ENCODE peak calls at places on chromosomes 4 and X, in eight cellular contexts. O is SHP77, W is T-cell, J is amniotic stem cell, M is right cardiac atrium, A is hippocampal formation, G is astrocyte of the spinal cord, Y is suprapubic skin. B is an unnamed sample.

GRCh38 chr4:182653596-182653995 is 263.6 kb downstream of the DCTD start:
- DNase-seq in O (no peak), W (no peak), J (no peak), M (no peak), A (no peak), G (peak; percentile 81), Y (no peak), B (no peak)

GRCh38 chrX:136767104-136767941 is 13.4 kb downstream of the ARHGEF6 start:
- DNase-seq in O (no peak), W (peak; percentile 41), J (no peak), M (peak; percentile 87), A (peak; percentile 21), G (peak; percentile 54), Y (peak; percentile 76), B (peak; percentile 55)

GRCh38 chr4:7111441-7111840 is 43.6 kb upstream of the GRPEL1 start:
- DNase-seq in O (no peak), W (no peak), J (no peak), M (no peak), A (no peak), G (no peak), Y (no peak), B (no peak)

GRCh38 chrX:72366746-72367145 is 61.0 kb upstream of the CITED1 start:
- DNase-seq in O (no peak), W (no peak), J (no peak), M (no peak), A (peak; percentile 3), G (no peak), Y (no peak), B (no peak)

GRCh38 chr4:21733894-21734630 is 214.5 kb downstream of the KCNIP4 start:
- DNase-seq in O (no peak), W (no peak), J (no peak), M (no peak), A (no peak), G (no peak), Y (no peak), B (no peak)

GRCh38 chr4:47839259-47839658 is 1.4 kb upstream of the CORIN start:
- DNase-seq in O (no peak), W (no peak), J (no peak), M (peak; percentile 27), A (no peak), G (peak; percentile 54), Y (no peak), B (peak; percentile 59)

GRCh38 chr4:169869487-169869886 is 111.7 kb upstream of the HPF1 start:
- DNase-seq in O (no peak), W (no peak), J (no peak), M (no peak), A (no peak), G (peak; percentile 5), Y (no peak), B (no peak)

GRCh38 chr4:148061795-148062194 is 329.9 kb downstream of the ARHGAP10 start:
- DNase-seq in O (no peak), W (no peak), J (no peak), M (no peak), A (no peak), G (no peak), Y (no peak), B (no peak)

GRCh38 chrX:97766496-97767095 is 882.9 kb downstream of the RPA4 start:
- DNase-seq in O (no peak), W (no peak), J (no peak), M (no peak), A (no peak), G (no peak), Y (no peak), B (no peak)

GRCh38 chr4:38837849-38838248 is 18.8 kb downstream of the TLR6 start:
- DNase-seq in O (no peak), W (no peak), J (no peak), M (no peak), A (no peak), G (peak; percentile 27), Y (no peak), B (peak; percentile 61)

GRCh38 chr4:8396762-8397406 is 43.6 kb downstream of the ACOX3 start:
- DNase-seq in O (no peak), W (no peak), J (no peak), M (peak; percentile 53), A (no peak), G (no peak), Y (no peak), B (no peak)

GRCh38 chr4:8221985-8222384 is 22.9 kb downstream of the SH3TC1 start:
- DNase-seq in O (no peak), W (no peak), J (no peak), M (no peak), A (no peak), G (no peak), Y (no peak), B (no peak)

GRCh38 chr4:912548-913279 is 19.4 kb downstream of the GAK start:
- DNase-seq in O (no peak), W (no peak), J (no peak), M (no peak), A (peak; percentile 33), G (peak; percentile 50), Y (peak; percentile 58), B (no peak)

GRCh38 chrX:50635811-50636365 is 165.3 kb upstream of the DGKK start:
- DNase-seq in O (no peak), W (no peak), J (no peak), M (no peak), A (no peak), G (no peak), Y (no peak), B (no peak)

GRCh38 chrX:130108647-130109428 is 1.5 kb downstream of the ELF4 start:
- DNase-seq in O (no peak), W (peak; percentile 27), J (no peak), M (peak; percentile 78), A (no peak), G (peak; percentile 24), Y (no peak), B (peak; percentile 36)

GRCh38 chr4:3644849-3645627 is 112.8 kb upstream of the LRPAP1 start:
- DNase-seq in O (no peak), W (no peak), J (no peak), M (peak; percentile 51), A (no peak), G (no peak), Y (peak; percentile 72), B (peak; percentile 52)

GRCh38 chr4:83248486-83248885 is 36.1 kb downstream of the COQ2 start:
- DNase-seq in O (no peak), W (no peak), J (no peak), M (no peak), A (no peak), G (peak; percentile 42), Y (no peak), B (no peak)

GRCh38 chr4:851701-852430 is 25.9 kb upstream of the CPLX1 start:
- DNase-seq in O (no peak), W (no peak), J (no peak), M (peak; percentile 54), A (no peak), G (no peak), Y (peak; percentile 48), B (no peak)

GRCh38 chr4:94654714-94655113 is 103.0 kb upstream of the BMPR1B start:
- DNase-seq in O (no peak), W (no peak), J (no peak), M (no peak), A (no peak), G (no peak), Y (no peak), B (no peak)

GRCh38 chr4:109658871-109659410 is 44.3 kb downstream of the CASP6 start:
- DNase-seq in O (no peak), W (no peak), J (no peak), M (no peak), A (no peak), G (no peak), Y (no peak), B (no peak)

GRCh38 chrX:138925330-138925729 is 213.8 kb upstream of the FGF13 start:
- DNase-seq in O (no peak), W (no peak), J (no peak), M (no peak), A (no peak), G (peak; percentile 79), Y (no peak), B (peak; percentile 23)

GRCh38 chr4:146513548-146513947 is 8.2 kb downstream of the SLC10A7 start:
- DNase-seq in O (no peak), W (no peak), J (no peak), M (no peak), A (no peak), G (no peak), Y (no peak), B (no peak)

GRCh38 chr4:127501103-127501502 is 131.7 kb upstream of the INTU start:
- DNase-seq in O (no peak), W (no peak), J (no peak), M (no peak), A (no peak), G (peak; percentile 12), Y (no peak), B (no peak)

GRCh38 chr4:184169225-184169867 is 48.3 kb downstream of the ENPP6 start:
- DNase-seq in O (no peak), W (no peak), J (no peak), M (no peak), A (no peak), G (no peak), Y (no peak), B (no peak)

GRCh38 chr4:3708103-3708510 is 58.1 kb upstream of the ADRA2C start:
- DNase-seq in O (no peak), W (no peak), J (no peak), M (peak; percentile 70), A (no peak), G (no peak), Y (peak; percentile 56), B (no peak)

GRCh38 chr4:75919914-75920313 is 17.7 kb upstream of the PPEF2 start:
- DNase-seq in O (peak; percentile 24), W (no peak), J (no peak), M (peak; percentile 80), A (peak; percentile 11), G (peak; percentile 29), Y (no peak), B (no peak)

GRCh38 chr4:93030670-93031069 is 726.9 kb downstream of the GRID2 start:
- DNase-seq in O (no peak), W (no peak), J (no peak), M (no peak), A (no peak), G (no peak), Y (no peak), B (no peak)

GRCh38 chr4:140943887-140944515 is 187.8 kb upstream of the TBC1D9 start:
- DNase-seq in O (no peak), W (no peak), J (no peak), M (no peak), A (no peak), G (peak; percentile 85), Y (no peak), B (peak; percentile 18)

B was measured in HFFc6.